ENCODE peak calls at places on chromosomes 4 and X, in ten cellular contexts. One of them, this sample, is unnamed.

GRCh38 chr4:113106076-113106475 is 56.6 kb downstream of the ANK2 start:
- DNase-seq in endodermal cell: no peak
- DNase-seq in stimulated activated CD4-positive, alpha-beta T cell treated with anti-CD3 and anti-CD28 coated beads, Interleukin-4, amount 100 ng/mL, for 4 hours: no peak
- DNase-seq in NCI-H1092: no peak
- DNase-seq in iris pigment epithelial cell: peak
- DNase-seq in NCI-H524: no peak
- DNase-seq in naive thymus-derived CD4-positive, alpha-beta T cell: no peak
- DNase-seq in iPS-NIHi11: peak
- DNase-seq in heart right ventricle: no peak
- DNase-seq in CD4-positive, alpha-beta memory T cell: no peak
- DNase-seq in this sample: no peak

GRCh38 chr4:40185830-40186664 is 10.8 kb upstream of the RHOH start:
- DNase-seq in NCI-H524: no peak
- DNase-seq in NCI-H1092: no peak
- DNase-seq in iris pigment epithelial cell: peak
- DNase-seq in CD4-positive, alpha-beta memory T cell: no peak
- DNase-seq in naive thymus-derived CD4-positive, alpha-beta T cell: no peak
- DNase-seq in iPS-NIHi11: no peak
- DNase-seq in stimulated activated CD4-positive, alpha-beta T cell treated with anti-CD3 and anti-CD28 coated beads, Interleukin-4, amount 100 ng/mL, for 4 hours: no peak
- DNase-seq in heart right ventricle: no peak
- DNase-seq in endodermal cell: no peak
- DNase-seq in this sample: no peak

GRCh38 chr4:24974252-24974580 is 56.5 kb downstream of the LGI2 start:
- DNase-seq in NCI-H524: no peak
- DNase-seq in heart right ventricle: no peak
- DNase-seq in CD4-positive, alpha-beta memory T cell: no peak
- DNase-seq in NCI-H1092: no peak
- DNase-seq in iris pigment epithelial cell: no peak
- DNase-seq in endodermal cell: no peak
- DNase-seq in iPS-NIHi11: no peak
- DNase-seq in naive thymus-derived CD4-positive, alpha-beta T cell: no peak
- DNase-seq in stimulated activated CD4-positive, alpha-beta T cell treated with anti-CD3 and anti-CD28 coated beads, Interleukin-4, amount 100 ng/mL, for 4 hours: no peak
- DNase-seq in this sample: no peak

GRCh38 chr4:63620271-63620670 is 789.0 kb downstream of the TECRL start:
- DNase-seq in naive thymus-derived CD4-positive, alpha-beta T cell: no peak
- DNase-seq in iPS-NIHi11: no peak
- DNase-seq in CD4-positive, alpha-beta memory T cell: no peak
- DNase-seq in NCI-H1092: peak
- DNase-seq in heart right ventricle: no peak
- DNase-seq in iris pigment epithelial cell: no peak
- DNase-seq in NCI-H524: peak
- DNase-seq in endodermal cell: no peak
- DNase-seq in stimulated activated CD4-positive, alpha-beta T cell treated with anti-CD3 and anti-CD28 coated beads, Interleukin-4, amount 100 ng/mL, for 4 hours: no peak
- DNase-seq in this sample: no peak

GRCh38 chr4:106981431-106981830 is 54.7 kb downstream of the DKK2 start:
- DNase-seq in NCI-H524: no peak
- DNase-seq in iPS-NIHi11: peak
- DNase-seq in CD4-positive, alpha-beta memory T cell: no peak
- DNase-seq in naive thymus-derived CD4-positive, alpha-beta T cell: no peak
- DNase-seq in iris pigment epithelial cell: no peak
- DNase-seq in heart right ventricle: no peak
- DNase-seq in endodermal cell: no peak
- DNase-seq in NCI-H1092: no peak
- DNase-seq in stimulated activated CD4-positive, alpha-beta T cell treated with anti-CD3 and anti-CD28 coated beads, Interleukin-4, amount 100 ng/mL, for 4 hours: no peak
- DNase-seq in this sample: no peak

GRCh38 chrX:123695242-123695641 is 37.6 kb downstream of the THOC2 start:
- DNase-seq in naive thymus-derived CD4-positive, alpha-beta T cell: no peak
- DNase-seq in NCI-H1092: no peak
- DNase-seq in iPS-NIHi11: no peak
- DNase-seq in NCI-H524: no peak
- DNase-seq in stimulated activated CD4-positive, alpha-beta T cell treated with anti-CD3 and anti-CD28 coated beads, Interleukin-4, amount 100 ng/mL, for 4 hours: no peak
- DNase-seq in iris pigment epithelial cell: no peak
- DNase-seq in heart right ventricle: no peak
- DNase-seq in CD4-positive, alpha-beta memory T cell: no peak
- DNase-seq in endodermal cell: no peak
- DNase-seq in this sample: no peak

GRCh38 chr4:186810613-186811150 is 87.0 kb upstream of the FAT1 start:
- DNase-seq in endodermal cell: no peak
- DNase-seq in naive thymus-derived CD4-positive, alpha-beta T cell: no peak
- DNase-seq in stimulated activated CD4-positive, alpha-beta T cell treated with anti-CD3 and anti-CD28 coated beads, Interleukin-4, amount 100 ng/mL, for 4 hours: no peak
- DNase-seq in NCI-H524: no peak
- DNase-seq in iPS-NIHi11: no peak
- DNase-seq in iris pigment epithelial cell: no peak
- DNase-seq in heart right ventricle: no peak
- DNase-seq in NCI-H1092: no peak
- DNase-seq in CD4-positive, alpha-beta memory T cell: no peak
- DNase-seq in this sample: no peak

GRCh38 chr4:189385579-189385978 is 555.1 kb upstream of the FRG1 start:
- DNase-seq in CD4-positive, alpha-beta memory T cell: no peak
- DNase-seq in iris pigment epithelial cell: no peak
- DNase-seq in NCI-H524: no peak
- DNase-seq in heart right ventricle: no peak
- DNase-seq in naive thymus-derived CD4-positive, alpha-beta T cell: no peak
- DNase-seq in NCI-H1092: no peak
- DNase-seq in stimulated activated CD4-positive, alpha-beta T cell treated with anti-CD3 and anti-CD28 coated beads, Interleukin-4, amount 100 ng/mL, for 4 hours: no peak
- DNase-seq in iPS-NIHi11: no peak
- DNase-seq in endodermal cell: no peak
- DNase-seq in this sample: no peak

GRCh38 chr4:183842134-183842838 is 62.8 kb upstream of the STOX2 start:
- DNase-seq in NCI-H524: no peak
- DNase-seq in naive thymus-derived CD4-positive, alpha-beta T cell: no peak
- DNase-seq in stimulated activated CD4-positive, alpha-beta T cell treated with anti-CD3 and anti-CD28 coated beads, Interleukin-4, amount 100 ng/mL, for 4 hours: no peak
- DNase-seq in iris pigment epithelial cell: no peak
- DNase-seq in endodermal cell: no peak
- DNase-seq in heart right ventricle: no peak
- DNase-seq in NCI-H1092: no peak
- DNase-seq in iPS-NIHi11: no peak
- DNase-seq in CD4-positive, alpha-beta memory T cell: no peak
- DNase-seq in this sample: no peak

GRCh38 chr4:28225005-28225404 is 1364.4 kb downstream of the STIM2 start:
- DNase-seq in iris pigment epithelial cell: peak
- DNase-seq in CD4-positive, alpha-beta memory T cell: no peak
- DNase-seq in NCI-H524: peak
- DNase-seq in endodermal cell: peak
- DNase-seq in NCI-H1092: no peak
- DNase-seq in naive thymus-derived CD4-positive, alpha-beta T cell: no peak
- DNase-seq in iPS-NIHi11: peak
- DNase-seq in heart right ventricle: no peak
- DNase-seq in stimulated activated CD4-positive, alpha-beta T cell treated with anti-CD3 and anti-CD28 coated beads, Interleukin-4, amount 100 ng/mL, for 4 hours: no peak
- DNase-seq in this sample: no peak

GRCh38 chr4:66574145-66574978 is 904.1 kb upstream of the EPHA5 start:
- DNase-seq in NCI-H1092: no peak
- DNase-seq in NCI-H524: no peak
- DNase-seq in CD4-positive, alpha-beta memory T cell: no peak
- DNase-seq in iPS-NIHi11: no peak
- DNase-seq in heart right ventricle: no peak
- DNase-seq in stimulated activated CD4-positive, alpha-beta T cell treated with anti-CD3 and anti-CD28 coated beads, Interleukin-4, amount 100 ng/mL, for 4 hours: no peak
- DNase-seq in naive thymus-derived CD4-positive, alpha-beta T cell: no peak
- DNase-seq in endodermal cell: peak
- DNase-seq in iris pigment epithelial cell: peak
- DNase-seq in this sample: no peak

GRCh38 chrX:85017721-85018120 is 14.0 kb downstream of the APOOL start:
- DNase-seq in NCI-H524: no peak
- DNase-seq in iPS-NIHi11: no peak
- DNase-seq in CD4-positive, alpha-beta memory T cell: no peak
- DNase-seq in heart right ventricle: no peak
- DNase-seq in iris pigment epithelial cell: peak
- DNase-seq in NCI-H1092: no peak
- DNase-seq in endodermal cell: no peak
- DNase-seq in naive thymus-derived CD4-positive, alpha-beta T cell: no peak
- DNase-seq in stimulated activated CD4-positive, alpha-beta T cell treated with anti-CD3 and anti-CD28 coated beads, Interleukin-4, amount 100 ng/mL, for 4 hours: no peak
- DNase-seq in this sample: no peak

GRCh38 chr4:123597586-123597985 is 201.0 kb downstream of the SPRY1 start:
- DNase-seq in NCI-H1092: no peak
- DNase-seq in iPS-NIHi11: no peak
- DNase-seq in iris pigment epithelial cell: peak
- DNase-seq in endodermal cell: no peak
- DNase-seq in heart right ventricle: no peak
- DNase-seq in CD4-positive, alpha-beta memory T cell: no peak
- DNase-seq in stimulated activated CD4-positive, alpha-beta T cell treated with anti-CD3 and anti-CD28 coated beads, Interleukin-4, amount 100 ng/mL, for 4 hours: no peak
- DNase-seq in NCI-H524: no peak
- DNase-seq in naive thymus-derived CD4-positive, alpha-beta T cell: no peak
- DNase-seq in this sample: no peak

GRCh38 chr4:119041951-119042560 is 93.6 kb upstream of the MYOZ2 start:
- DNase-seq in endodermal cell: peak
- DNase-seq in CD4-positive, alpha-beta memory T cell: peak
- DNase-seq in stimulated activated CD4-positive, alpha-beta T cell treated with anti-CD3 and anti-CD28 coated beads, Interleukin-4, amount 100 ng/mL, for 4 hours: peak
- DNase-seq in heart right ventricle: no peak
- DNase-seq in NCI-H524: peak
- DNase-seq in iris pigment epithelial cell: peak
- DNase-seq in iPS-NIHi11: peak
- DNase-seq in naive thymus-derived CD4-positive, alpha-beta T cell: peak
- DNase-seq in NCI-H1092: peak
- DNase-seq in this sample: peak

GRCh38 chr4:80226091-80226490 is 28.8 kb downstream of the PRDM8 start:
- DNase-seq in NCI-H1092: no peak
- DNase-seq in iris pigment epithelial cell: no peak
- DNase-seq in iPS-NIHi11: no peak
- DNase-seq in stimulated activated CD4-positive, alpha-beta T cell treated with anti-CD3 and anti-CD28 coated beads, Interleukin-4, amount 100 ng/mL, for 4 hours: no peak
- DNase-seq in CD4-positive, alpha-beta memory T cell: no peak
- DNase-seq in NCI-H524: no peak
- DNase-seq in endodermal cell: no peak
- DNase-seq in heart right ventricle: no peak
- DNase-seq in naive thymus-derived CD4-positive, alpha-beta T cell: no peak
- DNase-seq in this sample: no peak

GRCh38 chrX:17039826-17040225 is 93.4 kb downstream of the REPS2 start:
- DNase-seq in naive thymus-derived CD4-positive, alpha-beta T cell: no peak
- DNase-seq in NCI-H1092: no peak
- DNase-seq in iPS-NIHi11: no peak
- DNase-seq in endodermal cell: no peak
- DNase-seq in NCI-H524: no peak
- DNase-seq in heart right ventricle: no peak
- DNase-seq in CD4-positive, alpha-beta memory T cell: no peak
- DNase-seq in stimulated activated CD4-positive, alpha-beta T cell treated with anti-CD3 and anti-CD28 coated beads, Interleukin-4, amount 100 ng/mL, for 4 hours: no peak
- DNase-seq in iris pigment epithelial cell: peak
- DNase-seq in this sample: no peak

GRCh38 chr4:74536557-74536956 is 91.6 kb downstream of the AREG start:
- DNase-seq in naive thymus-derived CD4-positive, alpha-beta T cell: no peak
- DNase-seq in NCI-H1092: no peak
- DNase-seq in NCI-H524: no peak
- DNase-seq in stimulated activated CD4-positive, alpha-beta T cell treated with anti-CD3 and anti-CD28 coated beads, Interleukin-4, amount 100 ng/mL, for 4 hours: no peak
- DNase-seq in iPS-NIHi11: no peak
- DNase-seq in endodermal cell: no peak
- DNase-seq in CD4-positive, alpha-beta memory T cell: no peak
- DNase-seq in iris pigment epithelial cell: peak
- DNase-seq in heart right ventricle: no peak
- DNase-seq in this sample: no peak

GRCh38 chr4:99803702-99804101 is 12.9 kb upstream of the DAPP1 start:
- DNase-seq in iPS-NIHi11: no peak
- DNase-seq in NCI-H524: no peak
- DNase-seq in iris pigment epithelial cell: no peak
- DNase-seq in NCI-H1092: no peak
- DNase-seq in naive thymus-derived CD4-positive, alpha-beta T cell: no peak
- DNase-seq in CD4-positive, alpha-beta memory T cell: no peak
- DNase-seq in stimulated activated CD4-positive, alpha-beta T cell treated with anti-CD3 and anti-CD28 coated beads, Interleukin-4, amount 100 ng/mL, for 4 hours: no peak
- DNase-seq in endodermal cell: no peak
- DNase-seq in heart right ventricle: no peak
- DNase-seq in this sample: no peak

GRCh38 chr4:52963976-52964375 is 101.9 kb downstream of the RASL11B start:
- DNase-seq in CD4-positive, alpha-beta memory T cell: no peak
- DNase-seq in NCI-H524: no peak
- DNase-seq in heart right ventricle: no peak
- DNase-seq in naive thymus-derived CD4-positive, alpha-beta T cell: no peak
- DNase-seq in NCI-H1092: no peak
- DNase-seq in endodermal cell: no peak
- DNase-seq in stimulated activated CD4-positive, alpha-beta T cell treated with anti-CD3 and anti-CD28 coated beads, Interleukin-4, amount 100 ng/mL, for 4 hours: no peak
- DNase-seq in iPS-NIHi11: no peak
- DNase-seq in iris pigment epithelial cell: no peak
- DNase-seq in this sample: no peak

GRCh38 chrX:68387786-68388185 is 45.5 kb downstream of the OPHN1 start:
- DNase-seq in NCI-H1092: no peak
- DNase-seq in endodermal cell: no peak
- DNase-seq in iPS-NIHi11: no peak
- DNase-seq in stimulated activated CD4-positive, alpha-beta T cell treated with anti-CD3 and anti-CD28 coated beads, Interleukin-4, amount 100 ng/mL, for 4 hours: no peak
- DNase-seq in naive thymus-derived CD4-positive, alpha-beta T cell: no peak
- DNase-seq in CD4-positive, alpha-beta memory T cell: no peak
- DNase-seq in NCI-H524: no peak
- DNase-seq in iris pigment epithelial cell: no peak
- DNase-seq in heart right ventricle: no peak
- DNase-seq in this sample: no peak

GRCh38 chr4:122453384-122454000 is 3.0 kb downstream of the IL2 start:
- DNase-seq in NCI-H524: no peak
- DNase-seq in NCI-H1092: no peak
- DNase-seq in naive thymus-derived CD4-positive, alpha-beta T cell: no peak
- DNase-seq in heart right ventricle: no peak
- DNase-seq in iris pigment epithelial cell: no peak
- DNase-seq in CD4-positive, alpha-beta memory T cell: no peak
- DNase-seq in stimulated activated CD4-positive, alpha-beta T cell treated with anti-CD3 and anti-CD28 coated beads, Interleukin-4, amount 100 ng/mL, for 4 hours: no peak
- DNase-seq in endodermal cell: no peak
- DNase-seq in iPS-NIHi11: no peak
- DNase-seq in this sample: no peak

GRCh38 chrX:43880439-43880838 is 1.8 kb downstream of the MAOB start:
- DNase-seq in iPS-NIHi11: no peak
- DNase-seq in heart right ventricle: no peak
- DNase-seq in NCI-H1092: no peak
- DNase-seq in endodermal cell: no peak
- DNase-seq in iris pigment epithelial cell: no peak
- DNase-seq in naive thymus-derived CD4-positive, alpha-beta T cell: no peak
- DNase-seq in stimulated activated CD4-positive, alpha-beta T cell treated with anti-CD3 and anti-CD28 coated beads, Interleukin-4, amount 100 ng/mL, for 4 hours: no peak
- DNase-seq in NCI-H524: no peak
- DNase-seq in CD4-positive, alpha-beta memory T cell: no peak
- DNase-seq in this sample: no peak

GRCh38 chr4:185304944-185305690 is 90.6 kb downstream of the LRP2BP start:
- DNase-seq in CD4-positive, alpha-beta memory T cell: peak
- DNase-seq in heart right ventricle: no peak
- DNase-seq in naive thymus-derived CD4-positive, alpha-beta T cell: peak
- DNase-seq in iris pigment epithelial cell: no peak
- DNase-seq in NCI-H524: peak
- DNase-seq in iPS-NIHi11: peak
- DNase-seq in NCI-H1092: no peak
- DNase-seq in stimulated activated CD4-positive, alpha-beta T cell treated with anti-CD3 and anti-CD28 coated beads, Interleukin-4, amount 100 ng/mL, for 4 hours: peak
- DNase-seq in endodermal cell: peak
- DNase-seq in this sample: no peak

GRCh38 chr4:183722738-183723560 is 63.9 kb downstream of the TRAPPC11 start:
- DNase-seq in NCI-H1092: peak
- DNase-seq in iPS-NIHi11: peak
- DNase-seq in endodermal cell: peak
- DNase-seq in CD4-positive, alpha-beta memory T cell: peak
- DNase-seq in naive thymus-derived CD4-positive, alpha-beta T cell: peak
- DNase-seq in heart right ventricle: peak
- DNase-seq in stimulated activated CD4-positive, alpha-beta T cell treated with anti-CD3 and anti-CD28 coated beads, Interleukin-4, amount 100 ng/mL, for 4 hours: peak
- DNase-seq in NCI-H524: no peak
- DNase-seq in iris pigment epithelial cell: peak
- DNase-seq in this sample: peak

GRCh38 chr4:88276952-88277710 is 7.2 kb downstream of the PPM1K start:
- DNase-seq in NCI-H1092: no peak
- DNase-seq in CD4-positive, alpha-beta memory T cell: no peak
- DNase-seq in NCI-H524: no peak
- DNase-seq in stimulated activated CD4-positive, alpha-beta T cell treated with anti-CD3 and anti-CD28 coated beads, Interleukin-4, amount 100 ng/mL, for 4 hours: no peak
- DNase-seq in naive thymus-derived CD4-positive, alpha-beta T cell: no peak
- DNase-seq in heart right ventricle: no peak
- DNase-seq in endodermal cell: no peak
- DNase-seq in iPS-NIHi11: no peak
- DNase-seq in iris pigment epithelial cell: no peak
- DNase-seq in this sample: no peak

GRCh38 chr4:102825261-102826071 is 1.9 kb downstream of the UBE2D3 start:
- DNase-seq in iPS-NIHi11: peak
- DNase-seq in NCI-H1092: peak
- DNase-seq in naive thymus-derived CD4-positive, alpha-beta T cell: peak
- DNase-seq in CD4-positive, alpha-beta memory T cell: peak
- DNase-seq in endodermal cell: peak
- DNase-seq in NCI-H524: peak
- DNase-seq in iris pigment epithelial cell: peak
- DNase-seq in stimulated activated CD4-positive, alpha-beta T cell treated with anti-CD3 and anti-CD28 coated beads, Interleukin-4, amount 100 ng/mL, for 4 hours: no peak
- DNase-seq in heart right ventricle: no peak
- DNase-seq in this sample: no peak